ENCODE peak calls at places on chromosomes 11 and 22, in four cellular contexts. N is K562, U is cardiac muscle cell, A is GM06990. S is an unnamed sample.

GRCh38 chr22:42436402-42436801 is 4.2 kb upstream of the NFAM1 start:
- DNase-seq in U (no peak), N (no peak), A (no peak), S (no peak)

GRCh38 chr22:30827646-30828045 is 133.0 kb downstream of the OSBP2 start:
- DNase-seq in A (no peak), N (no peak), U (no peak), S (no peak)

GRCh38 chr11:70343631-70344030 is 54.7 kb upstream of the CTTN start:
- DNase-seq in N (no peak), U (no peak), A (no peak), S (no peak)

GRCh38 chr22:46432164-46433068 is 96.9 kb downstream of the TRMU start:
- DNase-seq in N (no peak), U (no peak), A (peak; percentile 35), S (no peak)

GRCh38 chr22:19150482-19151328 is 613 bp upstream of the GSC2 start:
- DNase-seq in U (no peak), A (no peak), N (no peak), S (no peak)

GRCh38 chr11:65308281-65308891 is 6.3 kb upstream of the CDC42EP2 start:
- DNase-seq in U (peak; percentile 72), A (no peak), N (no peak), S (no peak)

GRCh38 chr11:73189723-73190556 is 28.1 kb upstream of the P2RY2 start:
- DNase-seq in A (no peak), N (no peak), U (no peak), S (no peak)

GRCh38 chr22:45686004-45686403 is 14.4 kb downstream of the ATXN10 start:
- DNase-seq in U (no peak), A (no peak), N (no peak), S (peak; percentile 17)

GRCh38 chr11:13883042-13883441 is 79.5 kb upstream of the SPON1 start:
- DNase-seq in A (no peak), N (no peak), U (no peak), S (no peak)

GRCh38 chr22:49862408-49862776 is 8.7 kb downstream of the ZBED4 start:
- DNase-seq in A (no peak), U (peak; percentile 20), N (no peak), S (no peak)

GRCh38 chr22:40403141-40403540 is 32.7 kb downstream of the SGSM3 start:
- DNase-seq in N (no peak), A (no peak), U (no peak), S (no peak)

GRCh38 chr22:42170946-42171345 is 40.3 kb upstream of the CYP2D6 start:
- DNase-seq in U (no peak), A (no peak), N (no peak), S (peak; percentile 33)

GRCh38 chr11:123211134-123211879 is 16.3 kb upstream of the CLMP start:
- DNase-seq in N (no peak), A (no peak), U (no peak), S (no peak)

GRCh38 chr22:24112188-24112587 is 69.1 kb upstream of the SUSD2 start:
- DNase-seq in A (no peak), U (peak; percentile 25), N (no peak), S (peak; percentile 46)

DNA sequence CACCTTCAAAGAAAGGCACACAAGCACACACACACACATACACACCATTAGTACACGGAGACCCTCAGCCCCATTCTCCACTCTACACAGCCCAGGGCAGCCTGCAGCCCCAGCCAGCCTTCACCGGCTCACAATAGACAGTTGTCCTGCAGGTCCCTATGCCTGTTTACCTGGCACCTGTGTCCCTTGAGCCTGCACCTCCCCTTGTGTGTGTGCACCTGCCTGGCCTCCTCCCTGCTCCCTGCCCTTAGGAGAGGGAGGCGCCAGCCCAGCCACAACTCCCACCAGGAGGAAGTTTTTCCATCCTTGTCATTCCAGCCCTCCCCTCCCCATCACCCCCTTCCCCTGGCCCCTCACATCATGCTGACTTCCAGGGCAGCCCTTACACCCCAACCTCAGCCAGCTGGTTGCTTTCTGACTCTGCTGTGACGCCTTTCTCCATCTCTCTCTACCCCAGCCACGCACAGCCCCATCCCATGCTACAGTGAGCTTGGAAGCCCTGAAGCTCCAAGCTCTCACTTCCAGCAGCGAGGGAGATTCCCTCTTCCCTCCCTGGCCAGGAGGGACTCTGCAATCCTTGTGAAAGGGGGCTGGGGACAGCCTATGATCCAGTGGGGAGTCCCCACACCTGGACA is 4.4 kb downstream of the AHNAK start:
- DNase-seq in N (no peak), A (no peak), U (no peak), S (no peak)
- H3K4me3 ChIP-seq in N (no peak overlapping the region), A (peak overlapping the region; percentile 12), U (no peak overlapping the region), S (peak overlapping the region; percentile 95)

DNA sequence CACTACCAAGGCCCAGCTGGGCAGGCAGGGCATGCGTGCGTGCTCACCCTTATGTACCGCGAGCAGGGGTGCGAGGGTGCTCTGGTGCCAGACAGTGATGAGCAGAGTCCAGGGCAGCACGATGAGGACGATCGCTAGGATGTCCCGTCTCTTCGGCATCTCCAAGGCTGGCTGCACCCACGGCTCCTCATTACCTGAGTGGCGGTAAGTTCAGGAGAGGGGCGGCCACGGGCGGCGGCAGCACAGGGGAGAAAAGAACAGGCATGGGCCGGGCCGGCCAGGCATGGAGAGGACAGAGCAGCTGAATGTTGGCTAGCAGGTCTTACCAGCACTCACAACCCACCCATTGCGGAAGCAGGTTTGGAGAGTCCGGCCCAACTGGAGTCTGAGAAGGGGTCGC is 24.5 kb downstream of the B3GAT1 start:
- DNase-seq in U (no peak), N (no peak), A (no peak), S (no peak)
- H3K27me3 ChIP-seq in U (no peaks in the 10 kb centered on the region), N (peaks cover 29% of the 10 kb centered on the region), A (no peaks in the 10 kb centered on the region), S (no peaks in the 10 kb centered on the region)

GRCh38 chr11:6604081-6604626 is 580 bp downstream of the ILK start:
- DNase-seq in A (peak; percentile 47), N (peak; percentile 76), U (peak; percentile 76), S (peak; percentile 32)
- TF ChIP-seq CTCF in A (peak; percentile 42), N (peak; percentile 42), U (peak; percentile 25), S (peak; percentile 1)

DNA sequence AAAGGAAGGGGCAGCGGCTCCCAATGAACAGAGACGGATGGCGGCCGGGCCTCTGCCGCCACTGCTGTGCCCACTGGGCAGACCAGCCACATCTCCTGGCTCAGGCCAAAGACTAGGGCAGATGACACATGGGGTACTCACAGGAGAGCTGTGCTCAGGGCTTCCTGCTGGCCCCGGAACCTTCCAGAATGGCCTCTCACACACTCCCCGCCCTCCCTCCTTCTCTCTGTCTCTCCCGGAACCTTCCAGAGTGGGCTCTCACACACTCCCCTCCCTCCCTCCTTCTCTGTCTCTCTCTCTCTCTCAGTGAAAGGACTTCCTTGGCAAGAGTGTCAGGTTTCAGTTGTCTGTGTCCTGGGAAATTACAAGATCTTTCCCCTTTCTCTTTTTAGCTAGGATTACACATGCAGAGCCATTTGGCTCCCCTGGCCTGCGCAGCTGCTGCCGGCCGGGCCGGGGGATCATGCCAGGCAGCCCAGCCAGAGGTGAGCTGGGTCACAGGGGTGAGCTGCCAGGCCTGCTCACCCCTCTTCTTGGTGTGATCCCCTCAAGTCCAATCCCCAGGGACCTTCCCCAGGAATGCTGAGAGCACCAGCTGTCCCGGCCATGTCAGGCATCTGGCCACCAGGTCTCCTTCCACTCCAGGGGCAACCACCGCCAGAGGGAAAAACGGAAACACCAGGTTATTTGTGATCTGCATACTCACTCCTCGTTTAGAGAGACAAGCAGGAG is 45.3 kb upstream of the ADA2 start:
- DNase-seq in A (no peak), N (no peak), U (peak; percentile 64), S (no peak)
- H3K4me3 ChIP-seq in A (no peak overlapping the region), N (no peak overlapping the region), U (no peak overlapping the region), S (no peak overlapping the region)

GRCh38 chr22:16601437-16602223 is 9.0 kb upstream of the CCT8L2 start:
- DNase-seq in N (peak; percentile 92), U (no peak), A (no peak), S (no peak)
- H3K27me3 ChIP-seq in N (no peaks in the 10 kb centered on the region), U (no peaks in the 10 kb centered on the region), A (no peaks in the 10 kb centered on the region), S (peaks cover 3% of the 10 kb centered on the region)

GRCh38 chr22:38518620-38519019 is 12.5 kb upstream of the DDX17 start:
- DNase-seq in N (no peak), U (no peak), A (no peak), S (no peak)

DNA sequence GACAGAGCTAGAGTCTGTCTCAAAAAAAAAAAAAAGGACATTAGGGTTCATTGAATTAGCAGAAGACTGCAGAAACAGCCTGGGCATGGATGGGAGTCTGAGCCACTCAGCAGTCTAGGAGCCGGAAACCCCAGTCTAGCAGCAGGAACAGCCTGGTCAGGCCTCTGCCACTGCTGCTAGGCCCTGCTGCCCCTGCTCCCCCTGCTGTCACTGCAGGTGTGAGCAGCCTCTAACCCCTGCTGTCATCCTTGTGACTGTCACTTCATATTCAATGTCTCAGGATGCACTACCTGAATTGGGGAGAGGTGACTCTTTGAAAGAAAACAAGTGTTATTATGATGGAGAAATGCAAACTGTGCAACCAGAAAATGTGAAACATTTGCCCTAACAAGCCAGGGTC is 7.0 kb upstream of the DDX17 start:
- DNase-seq in U (no peak), A (peak; percentile 28), N (peak; percentile 60), S (no peak)
- TF ChIP-seq CTCF in U (no peak), A (peak; percentile 77), N (peak; percentile 61), S (peak; percentile 25)

GRCh38 chr11:12681462-12681861 is 7.2 kb downstream of the TEAD1 start:
- DNase-seq in A (no peak), U (no peak), N (no peak), S (no peak)

GRCh38 chr11:12679471-12679870 is 5.2 kb downstream of the TEAD1 start:
- DNase-seq in A (no peak), U (no peak), N (no peak), S (no peak)

GRCh38 chr11:12678991-12679390 is 4.8 kb downstream of the TEAD1 start:
- DNase-seq in A (no peak), U (no peak), N (no peak), S (no peak)

GRCh38 chr11:12680940-12681258 is 6.7 kb downstream of the TEAD1 start:
- DNase-seq in N (no peak), A (no peak), U (no peak), S (no peak)

GRCh38 chr11:12680246-12680939 is 6.2 kb downstream of the TEAD1 start:
- DNase-seq in U (peak; percentile 95), A (no peak), N (peak; percentile 71), S (peak; percentile 83)
- H3K4me3 ChIP-seq in U (peak overlapping the region; percentile 14), A (no peak overlapping the region), N (no peak overlapping the region), S (no peak overlapping the region)

GRCh38 chr11:75667268-75667830 is 1.5 kb downstream of the MAP6 start:
- DNase-seq in N (no peak), A (no peak), U (peak; percentile 21), S (no peak)
- H3K27me3 ChIP-seq in N (peaks cover 22% of the 10 kb centered on the region), A (no peaks in the 10 kb centered on the region), U (peaks cover 100% of the 10 kb centered on the region), S (peaks cover 34% of the 10 kb centered on the region)

S was measured in bronchial epithelial cell.